ENCODE peak calls at places on chromosomes 6 and 20, in four cellular contexts. S is K562, L is GM12891, G is GM12878. U is an unnamed sample.

GRCh38 chr20:51563597-51564332 is 21.2 kb upstream of the NFATC2 start:
- DNase-seq in S (peak; percentile 85), L (no peak), G (no peak), U (no peak)

GRCh38 chr20:45300961-45301360 is 5.7 kb upstream of the RBPJL start:
- DNase-seq in S (peak; percentile 73), L (peak; percentile 58), G (no peak), U (no peak)

GRCh38 chr6:143337201-143337949 is 113.1 kb downstream of the ADAT2 start:
- DNase-seq in S (peak; percentile 54), L (no peak), G (no peak), U (no peak)

GRCh38 chr20:22667198-22667597 is 82.8 kb upstream of the FOXA2 start:
- DNase-seq in S (no peak), L (no peak), G (no peak), U (no peak)

GRCh38 chr20:63836335-63837133 is 5.5 kb upstream of the ZBTB46 start:
- DNase-seq in S (no peak), L (no peak), G (no peak), U (no peak)

GRCh38 chr6:149830731-149831379 is 33.3 kb downstream of the LRP11 start:
- DNase-seq in S (no peak), L (no peak), G (no peak), U (no peak)

GRCh38 chr6:26342106-26342999 is 22.6 kb upstream of the BTN3A2 start:
- DNase-seq in S (no peak), L (no peak), G (no peak), U (no peak)

GRCh38 chr20:59809630-59810375 is 123.6 kb downstream of the SYCP2 start:
- DNase-seq in S (no peak), L (no peak), G (no peak), U (no peak)

GRCh38 chr6:34955447-34955846 is 66.4 kb downstream of the ANKS1A start:
- DNase-seq in S (no peak), L (no peak), G (no peak), U (no peak)

GRCh38 chr6:18536693-18537092 is 149.5 kb downstream of the RNF144B start:
- DNase-seq in S (no peak), L (no peak), G (no peak), U (no peak)

DNA sequence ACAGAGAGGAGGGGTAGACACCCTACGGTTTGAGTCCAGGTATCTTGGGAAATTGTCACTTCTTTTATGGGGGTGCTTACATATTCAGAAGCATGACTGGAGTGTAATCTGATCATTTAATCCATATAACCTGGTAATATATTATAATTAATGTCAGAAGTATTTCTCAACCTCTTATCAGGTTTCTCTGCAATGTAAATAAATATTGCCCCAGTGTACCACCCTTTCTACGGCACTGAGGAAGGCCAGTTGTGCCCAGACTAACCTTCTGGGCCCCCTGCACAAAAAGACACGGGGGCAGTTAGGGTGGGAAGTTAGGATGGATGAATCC is 2.5 kb upstream of the SLC22A2 start:
- DNase-seq in S (no peak), L (no peak), G (no peak), U (no peak)
- TF ChIP-seq SPI1 in S (no peak), L (no peak), G (no peak), U (no peak)

GRCh38 chr6:75449625-75450206 is 43.9 kb downstream of the FILIP1 start:
- DNase-seq in S (no peak), L (no peak), G (no peak), U (no peak)
- TF ChIP-seq SPI1 in S (no peak), L (no peak), G (no peak), U (no peak)

GRCh38 chr20:36752582-36752981 is 6.7 kb upstream of the NDRG3 start:
- DNase-seq in S (no peak), L (no peak), G (no peak), U (no peak)

GRCh38 chr20:36758276-36758675 is 12.4 kb upstream of the NDRG3 start:
- DNase-seq in S (no peak), L (no peak), G (no peak), U (no peak)

GRCh38 chr20:36760647-36761046 is 12.9 kb downstream of the DSN1 start:
- DNase-seq in S (no peak), L (no peak), G (no peak), U (no peak)

GRCh38 chr20:36756482-36756881 is 10.6 kb upstream of the NDRG3 start:
- DNase-seq in S (no peak), L (no peak), G (no peak), U (no peak)

DNA sequence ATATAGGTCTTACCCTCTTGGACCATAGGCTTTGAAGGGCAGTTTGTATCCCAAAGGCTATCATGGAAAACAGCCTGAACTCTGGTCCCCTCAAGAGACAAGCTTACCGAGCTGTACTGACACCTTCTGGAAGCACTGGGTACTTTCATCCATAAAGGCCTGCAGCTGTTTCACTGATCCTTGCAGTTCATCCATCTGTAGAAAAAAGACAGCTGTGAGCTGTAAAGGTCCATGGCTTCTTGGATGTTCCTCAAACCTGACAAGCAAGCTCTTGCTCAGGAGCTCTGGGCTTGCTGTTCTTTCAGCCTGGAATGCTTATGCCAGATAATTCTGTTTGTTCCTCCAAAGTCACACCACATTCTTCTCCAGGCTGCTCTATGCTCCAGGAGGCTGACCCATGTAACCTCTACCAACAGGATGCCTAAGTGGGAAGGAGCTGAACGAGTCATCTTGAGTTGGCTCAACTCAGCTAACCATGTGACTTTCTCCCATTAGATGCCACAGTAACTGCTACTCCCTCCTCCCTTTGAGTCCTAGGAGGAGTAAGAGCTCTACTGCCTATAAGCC is 8.8 kb upstream of the NDRG3 start:
- DNase-seq in S (peak; percentile 67), L (no peak), G (no peak), U (no peak)
- TF ChIP-seq SPI1 in S (no peak), L (no peak), G (no peak), U (no peak)

DNA sequence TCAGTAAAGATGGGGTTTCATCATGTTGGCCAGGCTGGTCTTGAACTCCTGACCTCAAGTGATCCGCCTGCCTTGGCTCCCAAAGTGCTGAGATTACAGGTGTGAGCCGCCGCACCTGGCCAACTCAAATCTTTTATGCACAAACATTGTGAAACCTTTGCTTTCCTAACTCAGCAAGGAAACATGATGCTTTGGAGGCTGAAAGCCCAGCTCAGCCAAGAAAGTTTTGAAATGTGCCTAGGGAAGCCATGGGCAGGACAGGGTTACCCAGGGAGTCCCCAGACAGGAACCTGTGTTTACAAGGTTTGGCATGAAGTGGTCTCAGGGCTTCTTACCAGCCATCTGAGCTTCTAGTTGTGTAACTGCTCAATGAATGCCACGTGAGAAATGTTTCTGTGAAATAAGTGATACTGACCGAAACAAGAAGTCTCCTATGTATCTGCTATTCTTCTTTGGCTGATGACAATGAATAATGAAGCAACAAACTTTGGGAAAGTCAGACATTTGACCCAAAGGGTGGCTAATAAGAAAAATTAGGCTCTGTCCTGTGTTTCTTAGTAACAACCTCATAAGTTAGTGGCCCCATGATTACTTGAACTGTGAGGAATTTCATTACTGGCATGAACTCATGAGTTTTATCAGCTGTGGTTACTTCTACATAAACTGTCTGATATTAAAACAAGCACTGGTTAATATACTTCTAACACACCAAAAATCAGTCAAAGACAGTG is 163.5 kb downstream of the KIF6 start:
- DNase-seq in S (no peak), L (no peak), G (no peak), U (no peak)
- TF ChIP-seq SPI1 in S (no peak), L (no peak), G (no peak), U (no peak)